ENCODE peak calls at places on chromosomes 11 and 22, in five cellular contexts. One of them, this sample, is unnamed.
A peak's percentile ranks its signal among the peaks of the same experiment; 100 is the strongest.

GRCh38 chr11:27228232-27228631 is 134.8 kb downstream of the CCDC34 start:
- DNase-seq in GM13977: no peak
- DNase-seq in NB4: no peak
- DNase-seq in mucosa of descending colon: no peak
- DNase-seq in activated B cell treated with CpG ODN at 0.5 μM for 24 hours: no peak
- DNase-seq in this sample: no peak

GRCh38 chr11:116931206-116931953 is 94.0 kb upstream of the APOA1 start:
- DNase-seq in GM13977: no peak
- DNase-seq in NB4: peak; percentile 56
- DNase-seq in activated B cell treated with CpG ODN at 0.5 μM for 24 hours: no peak
- DNase-seq in mucosa of descending colon: no peak
- DNase-seq in this sample: no peak

GRCh38 chr11:102560555-102561011 is 30.0 kb upstream of the MMP7 start:
- DNase-seq in NB4: peak; percentile 66
- DNase-seq in activated B cell treated with CpG ODN at 0.5 μM for 24 hours: no peak
- DNase-seq in mucosa of descending colon: no peak
- DNase-seq in GM13977: peak; percentile 44
- DNase-seq in this sample: no peak

GRCh38 chr11:69674267-69674885 is 777 bp downstream of the LTO1 start:
- DNase-seq in mucosa of descending colon: no peak
- DNase-seq in NB4: peak; percentile 56
- DNase-seq in activated B cell treated with CpG ODN at 0.5 μM for 24 hours: no peak
- DNase-seq in GM13977: no peak
- DNase-seq in this sample: no peak

GRCh38 chr11:25775608-25776007 is 556.3 kb upstream of the ANO3 start:
- DNase-seq in activated B cell treated with CpG ODN at 0.5 μM for 24 hours: no peak
- DNase-seq in NB4: no peak
- DNase-seq in GM13977: no peak
- DNase-seq in mucosa of descending colon: no peak
- DNase-seq in this sample: no peak

GRCh38 chr11:88404363-88404762 is 66.8 kb upstream of the CTSC start:
- DNase-seq in mucosa of descending colon: no peak
- DNase-seq in activated B cell treated with CpG ODN at 0.5 μM for 24 hours: no peak
- DNase-seq in NB4: no peak
- DNase-seq in GM13977: no peak
- DNase-seq in this sample: no peak

GRCh38 chr22:30236875-30237274 is 9.7 kb downstream of the LIF start:
- DNase-seq in NB4: no peak
- DNase-seq in activated B cell treated with CpG ODN at 0.5 μM for 24 hours: no peak
- DNase-seq in mucosa of descending colon: no peak
- DNase-seq in GM13977: no peak
- DNase-seq in this sample: no peak

GRCh38 chr22:20312396-20313191 is 7.3 kb downstream of the DGCR6L start:
- DNase-seq in NB4: no peak
- DNase-seq in activated B cell treated with CpG ODN at 0.5 μM for 24 hours: no peak
- DNase-seq in GM13977: no peak
- DNase-seq in mucosa of descending colon: no peak
- DNase-seq in this sample: peak; percentile 10

GRCh38 chr11:116412118-116412889 is 360.5 kb downstream of the BUD13 start:
- DNase-seq in GM13977: no peak
- DNase-seq in activated B cell treated with CpG ODN at 0.5 μM for 24 hours: no peak
- DNase-seq in NB4: no peak
- DNase-seq in mucosa of descending colon: no peak
- DNase-seq in this sample: no peak

GRCh38 chr22:49370841-49371301 is 456.8 kb downstream of the BRD1 start:
- DNase-seq in NB4: no peak
- DNase-seq in activated B cell treated with CpG ODN at 0.5 μM for 24 hours: no peak
- DNase-seq in mucosa of descending colon: peak; percentile 7
- DNase-seq in GM13977: no peak
- DNase-seq in this sample: no peak

GRCh38 chr11:86503131-86503530 is 128.4 kb downstream of the CCDC81 start:
- DNase-seq in NB4: no peak
- DNase-seq in mucosa of descending colon: no peak
- DNase-seq in activated B cell treated with CpG ODN at 0.5 μM for 24 hours: no peak
- DNase-seq in GM13977: no peak
- DNase-seq in this sample: no peak

GRCh38 chr11:33907419-33907818 is 15.5 kb upstream of the LMO2 start:
- DNase-seq in NB4: peak; percentile 65
- DNase-seq in mucosa of descending colon: no peak
- DNase-seq in GM13977: no peak
- DNase-seq in activated B cell treated with CpG ODN at 0.5 μM for 24 hours: no peak
- DNase-seq in this sample: no peak

GRCh38 chr11:110948112-110948511 is 235.9 kb upstream of the ARHGAP20 start:
- DNase-seq in GM13977: no peak
- DNase-seq in NB4: no peak
- DNase-seq in mucosa of descending colon: no peak
- DNase-seq in activated B cell treated with CpG ODN at 0.5 μM for 24 hours: no peak
- DNase-seq in this sample: no peak

GRCh38 chr22:36155702-36156101 is 4.9 kb downstream of the APOL3 start:
- DNase-seq in GM13977: no peak
- DNase-seq in mucosa of descending colon: peak; percentile 45
- DNase-seq in activated B cell treated with CpG ODN at 0.5 μM for 24 hours: no peak
- DNase-seq in NB4: no peak
- DNase-seq in this sample: no peak

GRCh38 chr22:23272371-23272770 is 92.1 kb downstream of the BCR start:
- DNase-seq in mucosa of descending colon: no peak
- DNase-seq in GM13977: no peak
- DNase-seq in NB4: no peak
- DNase-seq in activated B cell treated with CpG ODN at 0.5 μM for 24 hours: no peak
- DNase-seq in this sample: no peak

GRCh38 chr11:125270711-125271110 is 106.2 kb downstream of the PKNOX2 start:
- DNase-seq in NB4: no peak
- DNase-seq in activated B cell treated with CpG ODN at 0.5 μM for 24 hours: no peak
- DNase-seq in GM13977: no peak
- DNase-seq in mucosa of descending colon: no peak
- DNase-seq in this sample: no peak

GRCh38 chr22:41288245-41288946 is 2.4 kb upstream of the RANGAP1 start:
- DNase-seq in activated B cell treated with CpG ODN at 0.5 μM for 24 hours: no peak
- DNase-seq in mucosa of descending colon: peak; percentile 45
- DNase-seq in NB4: no peak
- DNase-seq in GM13977: no peak
- DNase-seq in this sample: no peak

GRCh38 chr22:20641919-20642579 is 131.9 kb upstream of the SERPIND1 start:
- DNase-seq in GM13977: no peak
- DNase-seq in activated B cell treated with CpG ODN at 0.5 μM for 24 hours: no peak
- DNase-seq in NB4: no peak
- DNase-seq in mucosa of descending colon: no peak
- DNase-seq in this sample: no peak

GRCh38 chr11:102603576-102603975 is 21.6 kb downstream of the MMP20 start:
- DNase-seq in NB4: no peak
- DNase-seq in GM13977: no peak
- DNase-seq in activated B cell treated with CpG ODN at 0.5 μM for 24 hours: no peak
- DNase-seq in mucosa of descending colon: no peak
- DNase-seq in this sample: no peak

GRCh38 chr11:12629601-12630313 is 44.5 kb upstream of the TEAD1 start:
- DNase-seq in activated B cell treated with CpG ODN at 0.5 μM for 24 hours: no peak
- DNase-seq in GM13977: no peak
- DNase-seq in mucosa of descending colon: no peak
- DNase-seq in NB4: no peak
- DNase-seq in this sample: no peak

GRCh38 chr11:122600290-122600689 is 55.2 kb upstream of the UBASH3B start:
- DNase-seq in GM13977: no peak
- DNase-seq in NB4: no peak
- DNase-seq in activated B cell treated with CpG ODN at 0.5 μM for 24 hours: no peak
- DNase-seq in mucosa of descending colon: no peak
- DNase-seq in this sample: no peak

GRCh38 chr22:50247748-50248147 is 2.9 kb upstream of the TUBGCP6 start:
- DNase-seq in mucosa of descending colon: peak; percentile 82
- DNase-seq in NB4: no peak
- DNase-seq in activated B cell treated with CpG ODN at 0.5 μM for 24 hours: no peak
- DNase-seq in GM13977: no peak
- DNase-seq in this sample: peak; percentile 36

GRCh38 chr11:129766858-129767604 is 48.6 kb upstream of the TMEM45B start:
- DNase-seq in activated B cell treated with CpG ODN at 0.5 μM for 24 hours: no peak
- DNase-seq in GM13977: no peak
- DNase-seq in NB4: peak; percentile 69
- DNase-seq in mucosa of descending colon: peak; percentile 45
- DNase-seq in this sample: no peak
- TF ChIP-seq CTCF in activated B cell treated with CpG ODN at 0.5 μM for 24 hours: no peak
- TF ChIP-seq CTCF in GM13977: peak; percentile 47
- TF ChIP-seq CTCF in NB4: peak; percentile 67
- TF ChIP-seq CTCF in mucosa of descending colon: no peak
- TF ChIP-seq CTCF in this sample: no peak

GRCh38 chr11:128691802-128692749 is 1.8 kb upstream of the FLI1 start:
- DNase-seq in activated B cell treated with CpG ODN at 0.5 μM for 24 hours: no peak
- DNase-seq in mucosa of descending colon: no peak
- DNase-seq in NB4: no peak
- DNase-seq in GM13977: peak; percentile 50
- DNase-seq in this sample: no peak
- TF ChIP-seq CTCF in activated B cell treated with CpG ODN at 0.5 μM for 24 hours: no peak
- TF ChIP-seq CTCF in mucosa of descending colon: no peak
- TF ChIP-seq CTCF in NB4: peak; percentile 0
- TF ChIP-seq CTCF in GM13977: no peak
- TF ChIP-seq CTCF in this sample: no peak

GRCh38 chr22:39958009-39958711 is 2.0 kb upstream of the TMA7B start:
- DNase-seq in activated B cell treated with CpG ODN at 0.5 μM for 24 hours: no peak
- DNase-seq in mucosa of descending colon: no peak
- DNase-seq in GM13977: no peak
- DNase-seq in NB4: no peak
- DNase-seq in this sample: no peak

GRCh38 chr22:39962071-39962470 is 1.9 kb downstream of the TMA7B start:
- DNase-seq in NB4: peak; percentile 14
- DNase-seq in GM13977: no peak
- DNase-seq in mucosa of descending colon: no peak
- DNase-seq in activated B cell treated with CpG ODN at 0.5 μM for 24 hours: no peak
- DNase-seq in this sample: no peak

GRCh38 chr22:39958916-39959639 is 1.1 kb upstream of the TMA7B start:
- DNase-seq in NB4: no peak
- DNase-seq in GM13977: no peak
- DNase-seq in mucosa of descending colon: no peak
- DNase-seq in activated B cell treated with CpG ODN at 0.5 μM for 24 hours: no peak
- DNase-seq in this sample: no peak

GRCh38 chr22:39960791-39961746 is 872 bp downstream of the TMA7B start:
- DNase-seq in activated B cell treated with CpG ODN at 0.5 μM for 24 hours: no peak
- DNase-seq in mucosa of descending colon: no peak
- DNase-seq in GM13977: peak; percentile 85
- DNase-seq in NB4: peak; percentile 94
- DNase-seq in this sample: peak; percentile 69

GRCh38 chr22:39959640-39960447 is at the start of gene TMA7B:
- DNase-seq in activated B cell treated with CpG ODN at 0.5 μM for 24 hours: no peak
- DNase-seq in NB4: peak; percentile 71
- DNase-seq in GM13977: no peak
- DNase-seq in mucosa of descending colon: no peak
- DNase-seq in this sample: no peak
- TF ChIP-seq CTCF in activated B cell treated with CpG ODN at 0.5 μM for 24 hours: no peak
- TF ChIP-seq CTCF in NB4: peak; percentile 30
- TF ChIP-seq CTCF in GM13977: no peak
- TF ChIP-seq CTCF in mucosa of descending colon: no peak
- TF ChIP-seq CTCF in this sample: no peak

GRCh38 chr11:107741044-107741823 is 29.4 kb upstream of the SLN start:
- DNase-seq in NB4: peak; percentile 77
- DNase-seq in mucosa of descending colon: peak; percentile 22
- DNase-seq in GM13977: peak; percentile 60
- DNase-seq in activated B cell treated with CpG ODN at 0.5 μM for 24 hours: no peak
- DNase-seq in this sample: no peak
- TF ChIP-seq CTCF in NB4: peak; percentile 88
- TF ChIP-seq CTCF in mucosa of descending colon: peak; percentile 28
- TF ChIP-seq CTCF in GM13977: peak; percentile 87
- TF ChIP-seq CTCF in activated B cell treated with CpG ODN at 0.5 μM for 24 hours: no peak
- TF ChIP-seq CTCF in this sample: no peak

DNA sequence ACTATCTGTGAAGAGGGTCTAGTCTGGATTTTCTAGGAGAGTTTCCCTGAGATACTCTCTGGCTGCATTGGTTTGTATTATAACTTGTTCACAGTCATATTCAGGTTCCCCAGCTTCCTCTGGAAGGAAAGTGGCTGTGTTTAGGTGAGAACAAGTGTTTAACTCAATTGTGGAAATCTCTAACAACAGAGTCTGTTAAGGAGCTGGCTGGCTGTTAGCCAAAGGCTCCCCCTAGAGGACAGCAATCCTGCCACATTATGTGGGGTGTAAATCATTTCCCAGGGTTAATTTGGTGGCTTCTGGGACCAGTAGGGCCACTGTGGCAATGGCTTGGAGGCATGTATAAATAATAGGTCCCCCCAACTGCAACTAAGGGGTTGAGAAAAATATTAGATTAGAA is 18.4 kb downstream of the MS4A6E start:
- DNase-seq in activated B cell treated with CpG ODN at 0.5 μM for 24 hours: no peak
- DNase-seq in GM13977: no peak
- DNase-seq in mucosa of descending colon: peak; percentile 37
- DNase-seq in NB4: peak; percentile 62
- DNase-seq in this sample: no peak
- TF ChIP-seq CTCF in activated B cell treated with CpG ODN at 0.5 μM for 24 hours: no peak
- TF ChIP-seq CTCF in GM13977: peak; percentile 75
- TF ChIP-seq CTCF in mucosa of descending colon: peak; percentile 8
- TF ChIP-seq CTCF in NB4: peak; percentile 84
- TF ChIP-seq CTCF in this sample: peak; percentile 13

DNA sequence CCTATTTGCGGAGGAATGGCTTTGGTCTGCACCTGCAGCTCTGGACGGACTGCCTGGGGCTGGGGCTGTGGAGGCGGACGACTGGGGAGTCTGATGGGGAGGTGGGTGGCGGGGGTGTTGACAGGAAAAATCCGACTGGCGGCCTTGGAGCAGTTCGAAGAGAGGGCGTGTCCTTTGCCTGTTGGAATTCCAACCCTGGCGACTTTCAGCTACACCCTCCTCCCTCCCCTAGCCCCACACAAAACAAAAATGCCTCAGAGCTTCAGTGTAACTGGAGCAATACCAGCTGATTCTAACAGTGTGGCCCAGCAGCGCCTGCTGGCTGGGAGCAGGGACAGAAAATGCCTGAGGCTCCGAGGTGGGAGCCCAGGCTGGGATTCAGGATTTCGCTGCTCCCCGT is 85.4 kb downstream of the ATXN10 start:
- DNase-seq in activated B cell treated with CpG ODN at 0.5 μM for 24 hours: no peak
- DNase-seq in mucosa of descending colon: no peak
- DNase-seq in GM13977: no peak
- DNase-seq in NB4: no peak
- DNase-seq in this sample: no peak
- TF ChIP-seq CTCF in activated B cell treated with CpG ODN at 0.5 μM for 24 hours: no peak
- TF ChIP-seq CTCF in mucosa of descending colon: no peak
- TF ChIP-seq CTCF in GM13977: no peak
- TF ChIP-seq CTCF in NB4: no peak
- TF ChIP-seq CTCF in this sample: no peak

DNA sequence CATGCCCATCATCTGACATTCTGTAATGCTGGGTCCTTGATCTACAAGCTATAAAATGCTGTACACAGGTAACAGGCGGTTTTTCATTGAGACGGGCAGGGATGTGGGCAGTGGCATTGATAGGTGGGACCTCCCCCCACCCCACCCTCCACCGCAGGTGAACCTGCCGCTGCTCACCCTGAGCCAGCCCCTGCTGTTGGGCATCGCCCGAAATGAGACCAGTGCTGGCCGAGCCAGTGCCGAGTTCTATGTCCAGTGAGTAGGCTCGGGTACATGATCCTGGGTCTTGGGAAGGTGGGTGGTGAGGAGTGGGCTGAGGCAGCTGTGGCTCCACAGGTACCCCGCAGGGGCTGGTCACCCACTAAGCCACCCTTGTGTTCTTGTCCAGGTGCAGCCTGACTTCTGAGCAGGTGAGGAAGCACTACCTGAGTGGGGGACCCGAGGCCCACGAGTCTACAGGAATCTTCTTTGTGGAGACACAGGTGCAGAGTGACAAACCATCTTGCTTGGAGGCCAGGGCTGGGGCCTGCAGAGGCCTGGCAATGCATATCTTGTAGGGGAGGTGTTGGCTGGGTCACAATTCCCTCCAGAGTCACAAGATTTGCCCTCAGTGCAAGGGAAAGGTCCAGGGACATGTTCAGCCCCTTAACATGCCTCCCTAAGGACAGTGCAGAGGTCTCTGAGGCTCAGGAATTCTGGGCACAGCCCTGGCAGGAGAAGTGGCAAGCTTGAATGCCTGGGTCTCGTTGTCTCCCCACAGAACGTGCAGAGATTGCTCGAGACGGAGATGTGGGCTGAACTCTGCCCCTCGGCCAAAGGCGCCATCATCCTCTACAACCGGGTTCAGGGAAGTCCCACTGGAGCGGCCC is 1.0 kb upstream of the DNAJC4 start:
- DNase-seq in NB4: no peak
- DNase-seq in GM13977: no peak
- DNase-seq in mucosa of descending colon: peak; percentile 44
- DNase-seq in activated B cell treated with CpG ODN at 0.5 μM for 24 hours: no peak
- DNase-seq in this sample: no peak
- TF ChIP-seq CTCF in NB4: no peak
- TF ChIP-seq CTCF in GM13977: no peak
- TF ChIP-seq CTCF in mucosa of descending colon: no peak
- TF ChIP-seq CTCF in activated B cell treated with CpG ODN at 0.5 μM for 24 hours: no peak
- TF ChIP-seq CTCF in this sample: no peak